ENCODE peak calls at places on chromosome 2, in seven cellular contexts. Z is stomach, I is lower lobe of right lung, A is psoas muscle, J is endodermal cell, R is SJSA1, N is IMR-90. F is an unnamed sample.
A peak's percentile ranks its signal among the peaks of the same experiment; 100 is the strongest.

GRCh38 chr2:182666674-182667320 is 49.3 kb upstream of the DNAJC10 start:
- DNase-seq in N (peak; percentile 46), Z (no peak), A (no peak), I (no peak), R (no peak), J (no peak), F (no peak)

GRCh38 chr2:227447606-227448005 is 24.4 kb upstream of the AGFG1 start:
- DNase-seq in Z (no peak), N (peak; percentile 88), I (no peak), R (no peak), A (no peak), J (no peak), F (peak; percentile 56)

GRCh38 chr2:201872576-201872975 is 66.2 kb downstream of the CDK15 start:
- DNase-seq in J (no peak), Z (no peak), I (no peak), N (no peak), R (no peak), A (no peak), F (no peak)

GRCh38 chr2:172977330-172978052 is 98.2 kb upstream of the MAP3K20 start:
- DNase-seq in Z (no peak), I (no peak), N (no peak), R (no peak), J (peak; percentile 61), A (no peak), F (no peak)

GRCh38 chr2:45700407-45701013 is 49.0 kb downstream of the PRKCE start:
- DNase-seq in J (peak; percentile 48), A (no peak), R (no peak), I (no peak), N (no peak), Z (no peak), F (no peak)

GRCh38 chr2:100241236-100241635 is 81.1 kb downstream of the LONRF2 start:
- DNase-seq in N (no peak), Z (no peak), A (no peak), R (no peak), I (no peak), J (no peak), F (no peak)

GRCh38 chr2:186718122-186718521 is 24.3 kb downstream of the FAM171B start:
- DNase-seq in I (no peak), R (no peak), J (no peak), A (no peak), N (no peak), Z (no peak), F (no peak)

GRCh38 chr2:29223851-29224692 is 108.9 kb downstream of the CLIP4 start:
- DNase-seq in A (peak; percentile 68), J (no peak), N (peak; percentile 55), Z (no peak), R (no peak), I (peak; percentile 66), F (peak; percentile 11)

GRCh38 chr2:30503007-30503691 is 56.1 kb downstream of the LCLAT1 start:
- DNase-seq in Z (no peak), R (no peak), A (no peak), I (no peak), N (no peak), J (no peak), F (no peak)

GRCh38 chr2:107663632-107664031 is 163.1 kb upstream of the RGPD4 start:
- DNase-seq in I (no peak), R (no peak), Z (no peak), A (no peak), N (no peak), J (no peak), F (no peak)

GRCh38 chr2:187129306-187129705 is 280.3 kb upstream of the ZSWIM2 start:
- DNase-seq in Z (no peak), I (no peak), R (no peak), A (no peak), N (no peak), J (no peak), F (no peak)

GRCh38 chr2:178628590-178628989 is 148.3 kb downstream of the PLEKHA3 start:
- DNase-seq in Z (no peak), A (no peak), I (no peak), J (no peak), N (no peak), R (no peak), F (no peak)

GRCh38 chr2:2104331-2104730 is 226.7 kb downstream of the MYT1L start:
- DNase-seq in Z (no peak), R (no peak), J (no peak), I (no peak), A (no peak), N (no peak), F (no peak)

GRCh38 chr2:36404312-36404711 is 48.7 kb downstream of the CRIM1 start:
- DNase-seq in R (peak; percentile 56), J (no peak), A (no peak), N (no peak), Z (no peak), I (no peak), F (no peak)

GRCh38 chr2:159124441-159124911 is 156.0 kb downstream of the TANC1 start:
- DNase-seq in R (peak; percentile 89), J (no peak), I (no peak), Z (peak; percentile 34), A (no peak), N (peak; percentile 92), F (peak; percentile 60)

GRCh38 chr2:176388886-176389285 is 119.6 kb downstream of the MTX2 start:
- DNase-seq in J (no peak), A (no peak), I (no peak), Z (no peak), R (no peak), N (no peak), F (no peak)

GRCh38 chr2:112686348-112687217 is 34.2 kb upstream of the NT5DC4 start:
- DNase-seq in N (no peak), Z (no peak), I (no peak), J (no peak), R (no peak), A (no peak), F (no peak)

GRCh38 chr2:223922308-223922707 is 22.8 kb downstream of the WDFY1 start:
- DNase-seq in Z (no peak), I (no peak), A (no peak), N (no peak), R (no peak), J (no peak), F (no peak)

GRCh38 chr2:242038166-242038927 is 168.8 kb downstream of the RTP5 start:
- DNase-seq in A (peak; percentile 49), N (no peak), Z (peak; percentile 16), J (peak; percentile 41), I (no peak), R (no peak), F (no peak)

GRCh38 chr2:143246815-143247744 is 117.9 kb downstream of the ARHGAP15 start:
- DNase-seq in Z (no peak), A (no peak), N (no peak), R (no peak), J (no peak), I (no peak), F (no peak)

GRCh38 chr2:55052087-55053061 is 2.1 kb upstream of the RTN4 start:
- DNase-seq in R (no peak), N (peak; percentile 84), I (no peak), A (no peak), Z (no peak), J (no peak), F (no peak)

GRCh38 chr2:19769513-19769912 is 132.3 kb downstream of the TTC32 start:
- DNase-seq in A (no peak), I (no peak), Z (no peak), N (peak; percentile 20), J (no peak), R (no peak), F (no peak)

GRCh38 chr2:12844511-12844910 is 127.8 kb downstream of the TRIB2 start:
- DNase-seq in A (no peak), I (no peak), J (no peak), Z (no peak), R (no peak), N (no peak), F (no peak)
- H3K27ac ChIP-seq in A (no peak overlapping the region), I (no peak overlapping the region), J (no peak overlapping the region), Z (no peak overlapping the region), R (no peak overlapping the region), N (no peak overlapping the region), F (no peak overlapping the region)

GRCh38 chr2:75416420-75417342 is 144.1 kb downstream of the EVA1A start:
- DNase-seq in N (no peak), Z (no peak), R (no peak), I (no peak), J (no peak), A (no peak), F (no peak)

GRCh38 chr2:75410702-75411101 is 150.0 kb downstream of the EVA1A start:
- DNase-seq in I (no peak), J (no peak), A (no peak), R (no peak), N (no peak), Z (no peak), F (no peak)

DNA sequence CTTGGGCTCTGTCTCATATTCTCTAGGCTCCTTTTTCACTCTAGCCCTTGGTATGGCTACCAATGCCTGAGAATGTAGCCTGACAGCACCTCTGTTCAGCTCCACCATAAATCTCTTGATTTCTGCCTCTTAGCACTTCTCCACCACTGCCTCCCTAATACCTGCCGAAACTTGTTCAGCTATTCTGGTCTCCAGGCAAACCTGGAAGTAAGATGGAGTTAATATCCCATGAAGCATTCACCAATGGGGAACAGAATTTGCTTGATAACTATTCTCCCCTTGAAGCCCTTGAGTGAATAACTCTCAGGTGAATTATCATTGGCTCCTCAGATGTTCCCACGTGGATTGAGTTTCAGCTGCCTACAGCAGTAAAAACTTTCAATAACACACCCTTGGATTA is 145.6 kb downstream of the EVA1A start:
- DNase-seq in N (no peak), Z (no peak), A (no peak), J (no peak), R (no peak), I (no peak), F (no peak)
- H3K4me3 ChIP-seq in N (no peak overlapping the region), Z (no peak overlapping the region), A (no peak overlapping the region), J (no peak overlapping the region), R (no peak overlapping the region), I (no peak overlapping the region), F (no peak overlapping the region)

DNA sequence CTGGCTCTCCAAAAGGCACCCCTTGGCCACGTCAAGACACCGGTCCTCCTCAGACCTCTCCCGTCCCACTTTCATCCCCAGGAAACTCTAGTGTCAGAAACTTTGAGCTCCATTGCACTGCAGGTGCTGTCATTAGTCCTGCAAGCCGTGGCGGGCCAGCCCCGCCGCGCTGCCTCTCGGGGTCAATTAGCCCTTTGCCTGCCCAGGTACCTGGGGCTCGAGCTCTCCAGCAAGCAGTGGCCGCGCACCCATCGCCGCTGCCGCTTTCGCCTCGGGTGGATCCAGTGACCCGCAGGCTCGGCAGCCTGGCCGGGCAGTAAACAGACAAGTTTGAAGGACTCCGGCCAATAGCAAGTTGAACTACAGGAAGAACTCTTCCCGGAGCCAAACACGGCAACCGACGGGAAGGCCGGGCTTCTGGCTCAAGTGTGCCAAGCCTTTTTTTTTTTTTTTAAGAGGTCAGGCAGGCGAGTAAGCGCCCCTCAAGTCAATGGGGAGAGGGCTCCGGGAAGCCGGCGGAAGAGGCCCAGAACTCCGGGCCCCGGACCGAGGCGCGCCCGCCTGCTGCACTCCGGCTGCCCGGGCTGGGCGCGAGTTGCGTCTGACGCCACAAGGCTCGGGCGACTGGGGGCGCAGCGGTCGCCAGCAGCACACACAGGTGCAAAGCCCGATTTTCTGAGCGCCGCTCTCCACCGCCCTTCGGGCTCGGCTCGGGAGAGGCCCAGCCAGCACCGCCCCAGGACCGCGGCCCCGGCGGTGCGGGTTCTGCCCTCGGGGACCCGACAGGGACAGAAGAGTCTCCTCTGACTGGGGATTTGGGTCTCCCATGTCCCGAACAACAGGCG is 1.1 kb downstream of the ERBB4 start:
- DNase-seq in I (peak; percentile 64), N (no peak), Z (peak; percentile 50), J (peak; percentile 78), R (no peak), A (peak; percentile 72), F (no peak)
- H3K27ac ChIP-seq in I (peak overlapping the region; percentile 59), N (no peak overlapping the region), Z (peak overlapping the region; percentile 53), J (peak overlapping the region; percentile 94), R (no peak overlapping the region), A (peak overlapping the region; percentile 83), F (no peak overlapping the region)

GRCh38 chr2:67260348-67261277 is 136.5 kb upstream of the ETAA1 start:
- DNase-seq in Z (peak; percentile 29), I (peak; percentile 44), R (peak; percentile 94), A (peak; percentile 71), N (peak; percentile 100), J (no peak), F (peak; percentile 100)
- H3K4me3 ChIP-seq in Z (no peak overlapping the region), I (no peak overlapping the region), R (peak overlapping the region; percentile 20), A (peak overlapping the region; percentile 23), N (peak overlapping the region; percentile 23), J (no peak overlapping the region), F (peak overlapping the region; percentile 39)

F was measured in AG04450.